ENCODE peak calls at places on chromosomes 3 and 15, in seven cellular contexts. G is CD8-positive, alpha-beta memory T cell; Z is transverse colon; J is ovary; P is fibroblast of lung; W is uterus; R is cardiac muscle cell. T is an unnamed sample. For H3K4me1, the result is how much of the 10 kb centered on the place peaks cover.

GRCh38 chr15:67165653-67166260 is 88.7 kb downstream of the AAGAB start:
- DNase-seq in G (no peak), Z (no peak), J (peak), P (no peak), W (no peak), R (no peak), T (no peak)

GRCh38 chr15:75237316-75237982 is 20.7 kb upstream of the GOLGA6C start:
- DNase-seq in G (no peak), Z (no peak), J (no peak), P (no peak), W (no peak), R (no peak), T (no peak)

GRCh38 chr3:100516843-100517242 is 24.4 kb downstream of the TMEM45A start:
- DNase-seq in G (no peak), Z (no peak), J (no peak), P (peak), W (no peak), R (no peak), T (no peak)

GRCh38 chr3:114112696-114113095 is 56.2 kb downstream of the QTRT2 start:
- DNase-seq in G (no peak), Z (no peak), J (no peak), P (no peak), W (no peak), R (no peak), T (no peak)

GRCh38 chr15:51758645-51759044 is 7.2 kb downstream of the TMOD2 start:
- DNase-seq in G (no peak), Z (peak), J (peak), P (peak), W (peak), R (no peak), T (peak)

GRCh38 chr3:106025151-106025722 is 156.4 kb upstream of the CBLB start:
- DNase-seq in G (no peak), Z (peak), J (no peak), P (peak), W (no peak), R (no peak), T (peak)

GRCh38 chr15:70528270-70528706 is 235.1 kb downstream of the UACA start:
- DNase-seq in G (peak), Z (peak), J (no peak), P (peak), W (no peak), R (no peak), T (no peak)

GRCh38 chr3:99668044-99668443 is 29.6 kb downstream of the COL8A1 start:
- DNase-seq in G (no peak), Z (no peak), J (no peak), P (no peak), W (no peak), R (no peak), T (no peak)

GRCh38 chr3:56775356-56775914 is 26.3 kb downstream of the ARHGEF3 start:
- DNase-seq in G (no peak), Z (no peak), J (no peak), P (no peak), W (no peak), R (no peak), T (no peak)

GRCh38 chr15:74062236-74062635 is 20.1 kb downstream of the GOLGA6A start:
- DNase-seq in G (no peak), Z (no peak), J (no peak), P (no peak), W (no peak), R (no peak), T (no peak)
- H3K4me1 ChIP-seq in G (under half), Z (under half), J (under half), P (under half), W (under half), R (under half), T (under half)

GRCh38 chr3:58167431-58168351 is 43.1 kb downstream of the DNASE1L3 start:
- DNase-seq in G (peak), Z (peak), J (peak), P (peak), W (peak), R (peak), T (peak)
- H3K4me1 ChIP-seq in G (under half), Z (under half), J (under half), P (under half), W (under half), R (under half), T (under half)

DNA sequence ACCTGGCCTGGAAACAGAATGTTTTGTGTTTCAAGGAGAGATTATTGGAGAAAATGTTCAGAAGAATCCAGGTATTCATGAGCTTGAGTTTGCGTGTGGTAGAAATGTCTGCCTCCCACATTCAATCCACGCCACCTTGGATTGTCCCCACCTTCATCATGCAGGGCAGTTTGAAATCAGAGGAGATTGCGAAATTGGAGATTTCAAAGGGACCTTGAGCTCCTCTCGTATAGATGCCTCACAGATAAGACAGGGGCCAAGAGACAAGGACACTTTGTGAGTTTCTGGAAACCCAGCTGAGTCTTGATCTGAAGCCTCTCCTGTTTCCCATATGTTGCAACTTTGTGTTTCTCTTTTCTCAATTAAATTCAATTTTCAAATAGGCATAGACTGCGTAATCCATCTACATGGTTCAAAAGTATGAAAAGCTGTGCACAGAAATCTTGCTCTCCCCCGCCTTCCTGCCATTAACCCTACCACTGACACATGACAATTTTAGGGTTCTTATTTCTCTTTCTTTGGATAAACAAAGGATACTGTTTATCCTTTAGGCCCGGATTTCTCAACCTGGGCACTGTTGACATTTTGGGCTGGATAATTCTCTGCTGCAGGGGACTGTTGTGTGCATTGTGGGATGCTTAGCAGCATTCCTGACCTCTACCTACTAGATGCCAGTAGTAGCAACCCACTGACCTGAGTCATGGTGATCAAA is 53.8 kb downstream of the CMTM8 start:
- DNase-seq in G (no peak), Z (no peak), J (no peak), P (no peak), W (no peak), R (no peak), T (no peak)
- H3K4me1 ChIP-seq in G (under half), Z (under half), J (under half), P (under half), W (under half), R (under half), T (under half)

GRCh38 chr3:194986208-194987043 is 284.5 kb downstream of the XXYLT1 start:
- DNase-seq in G (no peak), Z (no peak), J (no peak), P (no peak), W (no peak), R (no peak), T (no peak)
- H3K4me1 ChIP-seq in G (under half), Z (under half), J (under half), P (under half), W (under half), R (under half), T (under half)

GRCh38 chr3:13657660-13658435 is 108.9 kb downstream of the FBLN2 start:
- DNase-seq in G (peak), Z (peak), J (no peak), P (peak), W (no peak), R (peak), T (peak)

GRCh38 chr3:13656584-13657301 is 107.8 kb downstream of the FBLN2 start:
- DNase-seq in G (no peak), Z (no peak), J (no peak), P (no peak), W (no peak), R (no peak), T (no peak)

GRCh38 chr3:13659221-13659969 is 110.5 kb downstream of the FBLN2 start:
- DNase-seq in G (no peak), Z (no peak), J (no peak), P (no peak), W (no peak), R (no peak), T (no peak)

GRCh38 chr3:13660042-13660874 is 111.3 kb downstream of the FBLN2 start:
- DNase-seq in G (no peak), Z (no peak), J (no peak), P (no peak), W (no peak), R (no peak), T (no peak)

DNA sequence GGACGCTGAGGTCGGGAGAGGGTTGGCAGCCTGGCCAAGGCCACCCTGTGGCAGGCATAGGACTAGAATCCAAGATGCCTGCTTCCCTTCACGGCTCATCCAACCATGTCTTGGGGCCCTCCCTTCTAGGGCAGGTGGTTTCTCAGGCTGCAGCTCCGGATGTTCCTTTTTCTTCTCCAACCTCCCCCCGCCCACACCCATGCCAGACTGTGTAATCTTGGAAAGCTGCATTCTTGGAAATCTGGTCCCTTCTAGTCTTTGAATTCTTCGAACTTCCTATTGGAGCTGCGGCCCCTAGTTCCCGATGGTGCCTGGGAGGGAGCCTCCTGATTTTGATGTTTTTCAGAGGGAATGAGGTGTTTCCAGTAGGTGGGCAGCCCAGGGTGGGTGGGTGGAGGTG is 109.8 kb downstream of the FBLN2 start:
- DNase-seq in G (no peak), Z (no peak), J (no peak), P (no peak), W (no peak), R (no peak), T (no peak)
- H3K4me1 ChIP-seq in G (under half), Z (under half), J (under half), P (under half), W (under half), R (under half), T (under half)

DNA sequence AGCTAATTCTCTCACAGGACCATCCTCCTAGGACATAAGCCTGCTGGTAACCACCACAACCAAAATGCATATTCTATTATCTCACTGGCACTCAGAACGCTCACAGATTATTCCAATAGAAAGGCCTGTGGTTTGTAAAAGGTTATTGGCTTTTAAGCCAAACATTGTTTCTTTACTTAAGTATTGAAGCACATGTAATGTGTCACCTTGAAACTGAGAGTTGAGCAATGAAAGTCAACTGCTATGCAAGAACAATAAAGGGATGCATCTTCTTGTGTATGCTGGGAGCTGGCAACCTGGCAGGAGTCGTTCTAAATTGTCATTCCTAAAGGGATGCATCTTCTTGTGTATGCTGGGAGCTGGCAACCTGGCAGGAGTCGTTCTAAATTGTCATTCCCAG is 298.6 kb upstream of the DNAJC19 start:
- DNase-seq in G (no peak), Z (no peak), J (no peak), P (no peak), W (no peak), R (no peak), T (no peak)
- H3K4me1 ChIP-seq in G (under half), Z (under half), J (under half), P (under half), W (under half), R (under half), T (under half)

GRCh38 chr3:71688121-71688520 is 37.1 kb downstream of the EIF4E3 start:
- DNase-seq in G (no peak), Z (no peak), J (no peak), P (no peak), W (no peak), R (no peak), T (no peak)

GRCh38 chr3:71684046-71684730 is 41.0 kb downstream of the EIF4E3 start:
- DNase-seq in G (no peak), Z (no peak), J (no peak), P (no peak), W (no peak), R (no peak), T (no peak)

GRCh38 chr3:71689305-71689704 is 35.9 kb downstream of the EIF4E3 start:
- DNase-seq in G (no peak), Z (no peak), J (no peak), P (no peak), W (no peak), R (no peak), T (no peak)

GRCh38 chr3:71684752-71685151 is 40.5 kb downstream of the EIF4E3 start:
- DNase-seq in G (no peak), Z (no peak), J (peak), P (peak), W (peak), R (no peak), T (no peak)

DNA sequence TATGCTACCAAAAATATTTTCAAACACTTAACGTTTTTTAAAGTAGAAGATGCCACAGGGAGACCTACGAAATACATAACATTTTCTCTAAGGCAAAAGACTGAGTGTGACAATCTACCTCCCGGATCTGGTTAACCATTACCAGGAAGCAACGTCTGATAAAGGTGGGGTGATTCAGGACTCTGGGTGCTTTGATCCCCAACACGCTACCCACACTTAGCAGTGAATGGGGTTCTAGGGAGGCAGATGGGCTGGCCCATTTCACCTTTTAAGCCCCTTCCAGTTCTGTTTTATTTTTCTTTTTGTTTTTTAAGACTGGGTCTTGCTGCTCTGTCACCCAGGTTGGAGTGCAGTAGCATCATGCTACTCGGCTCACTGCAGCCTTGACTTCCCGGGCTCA is 39.5 kb downstream of the EIF4E3 start:
- DNase-seq in G (no peak), Z (no peak), J (no peak), P (no peak), W (no peak), R (no peak), T (no peak)
- H3K4me1 ChIP-seq in G (under half), Z (under half), J (under half), P (under half), W (under half), R (under half), T (under half)

T was measured in thyroid gland.